ENCODE peak calls at places on chromosomes 1 and 21, in nine cellular contexts. One of them, this sample, is unnamed.

GRCh38 chr1:234848972-234849641 is 239.1 kb upstream of the IRF2BP2 start:
- DNase-seq in neural progenitor cell: no peak
- DNase-seq in GM23248: peak
- DNase-seq in hepatocyte: no peak
- DNase-seq in OCI-LY7: no peak
- DNase-seq in MM.1S: no peak
- DNase-seq in HCT116: no peak
- DNase-seq in SK-N-SH: no peak
- DNase-seq in PC-3: peak
- DNase-seq in this sample: no peak

GRCh38 chr1:193700710-193701355 is 514.4 kb upstream of the B3GALT2 start:
- DNase-seq in GM23248: peak
- DNase-seq in neural progenitor cell: no peak
- DNase-seq in HCT116: peak
- DNase-seq in OCI-LY7: no peak
- DNase-seq in PC-3: peak
- DNase-seq in SK-N-SH: no peak
- DNase-seq in MM.1S: no peak
- DNase-seq in hepatocyte: peak
- DNase-seq in this sample: no peak

GRCh38 chr1:177600936-177601335 is 368.9 kb downstream of the SEC16B start:
- DNase-seq in MM.1S: no peak
- DNase-seq in HCT116: no peak
- DNase-seq in neural progenitor cell: no peak
- DNase-seq in GM23248: no peak
- DNase-seq in OCI-LY7: no peak
- DNase-seq in SK-N-SH: no peak
- DNase-seq in hepatocyte: no peak
- DNase-seq in PC-3: no peak
- DNase-seq in this sample: no peak

GRCh38 chr1:59188413-59189213 is 108.3 kb upstream of the FGGY start:
- DNase-seq in OCI-LY7: no peak
- DNase-seq in PC-3: no peak
- DNase-seq in GM23248: no peak
- DNase-seq in HCT116: no peak
- DNase-seq in SK-N-SH: no peak
- DNase-seq in MM.1S: no peak
- DNase-seq in hepatocyte: no peak
- DNase-seq in neural progenitor cell: no peak
- DNase-seq in this sample: no peak

GRCh38 chr1:31617917-31618746 is 643 bp downstream of the HCRTR1 start:
- DNase-seq in HCT116: no peak
- DNase-seq in MM.1S: peak
- DNase-seq in OCI-LY7: peak
- DNase-seq in SK-N-SH: peak
- DNase-seq in PC-3: peak
- DNase-seq in neural progenitor cell: peak
- DNase-seq in GM23248: peak
- DNase-seq in hepatocyte: peak
- DNase-seq in this sample: peak

GRCh38 chr1:151311589-151312331 is 15.5 kb downstream of the PI4KB start:
- DNase-seq in OCI-LY7: no peak
- DNase-seq in hepatocyte: peak
- DNase-seq in SK-N-SH: peak
- DNase-seq in neural progenitor cell: no peak
- DNase-seq in MM.1S: no peak
- DNase-seq in HCT116: peak
- DNase-seq in PC-3: peak
- DNase-seq in GM23248: peak
- DNase-seq in this sample: no peak

GRCh38 chr1:222867316-222867715 is 52.5 kb downstream of the DISP1 start:
- DNase-seq in hepatocyte: no peak
- DNase-seq in OCI-LY7: no peak
- DNase-seq in PC-3: no peak
- DNase-seq in HCT116: no peak
- DNase-seq in MM.1S: no peak
- DNase-seq in neural progenitor cell: no peak
- DNase-seq in GM23248: no peak
- DNase-seq in SK-N-SH: no peak
- DNase-seq in this sample: no peak

GRCh38 chr1:92342401-92342800 is 43.5 kb downstream of the RPAP2 start:
- DNase-seq in GM23248: no peak
- DNase-seq in OCI-LY7: no peak
- DNase-seq in SK-N-SH: no peak
- DNase-seq in PC-3: no peak
- DNase-seq in neural progenitor cell: no peak
- DNase-seq in HCT116: no peak
- DNase-seq in hepatocyte: no peak
- DNase-seq in MM.1S: no peak
- DNase-seq in this sample: no peak

GRCh38 chr1:245512181-245512888 is 357.6 kb downstream of the KIF26B start:
- DNase-seq in HCT116: no peak
- DNase-seq in OCI-LY7: no peak
- DNase-seq in MM.1S: peak
- DNase-seq in hepatocyte: no peak
- DNase-seq in PC-3: no peak
- DNase-seq in SK-N-SH: peak
- DNase-seq in neural progenitor cell: no peak
- DNase-seq in GM23248: peak
- DNase-seq in this sample: no peak

GRCh38 chr21:17491716-17492414 is 21.0 kb upstream of the CXADR start:
- DNase-seq in neural progenitor cell: no peak
- DNase-seq in OCI-LY7: no peak
- DNase-seq in hepatocyte: peak
- DNase-seq in HCT116: peak
- DNase-seq in GM23248: peak
- DNase-seq in PC-3: peak
- DNase-seq in MM.1S: no peak
- DNase-seq in SK-N-SH: no peak
- DNase-seq in this sample: no peak

GRCh38 chr1:220487297-220487820 is 40.6 kb upstream of the MARK1 start:
- DNase-seq in hepatocyte: peak
- DNase-seq in PC-3: peak
- DNase-seq in MM.1S: no peak
- DNase-seq in OCI-LY7: no peak
- DNase-seq in HCT116: peak
- DNase-seq in neural progenitor cell: peak
- DNase-seq in SK-N-SH: no peak
- DNase-seq in GM23248: peak
- DNase-seq in this sample: peak

GRCh38 chr1:244792188-244792850 is 43.1 kb upstream of the COX20 start:
- DNase-seq in HCT116: no peak
- DNase-seq in GM23248: peak
- DNase-seq in hepatocyte: no peak
- DNase-seq in neural progenitor cell: no peak
- DNase-seq in OCI-LY7: no peak
- DNase-seq in MM.1S: no peak
- DNase-seq in PC-3: no peak
- DNase-seq in SK-N-SH: no peak
- DNase-seq in this sample: no peak

GRCh38 chr1:20472860-20473711 is 12.9 kb downstream of the CAMK2N1 start:
- DNase-seq in GM23248: peak
- DNase-seq in HCT116: no peak
- DNase-seq in neural progenitor cell: peak
- DNase-seq in PC-3: no peak
- DNase-seq in hepatocyte: peak
- DNase-seq in SK-N-SH: peak
- DNase-seq in OCI-LY7: peak
- DNase-seq in MM.1S: no peak
- DNase-seq in this sample: peak

GRCh38 chr1:234564035-234565029 is 45.6 kb downstream of the IRF2BP2 start:
- DNase-seq in GM23248: peak
- DNase-seq in PC-3: peak
- DNase-seq in SK-N-SH: no peak
- DNase-seq in neural progenitor cell: no peak
- DNase-seq in hepatocyte: peak
- DNase-seq in MM.1S: no peak
- DNase-seq in HCT116: peak
- DNase-seq in OCI-LY7: no peak
- DNase-seq in this sample: no peak

GRCh38 chr21:42097860-42098259 is 26.7 kb downstream of the UMODL1 start:
- DNase-seq in neural progenitor cell: no peak
- DNase-seq in SK-N-SH: no peak
- DNase-seq in GM23248: peak
- DNase-seq in hepatocyte: peak
- DNase-seq in MM.1S: no peak
- DNase-seq in OCI-LY7: no peak
- DNase-seq in HCT116: peak
- DNase-seq in PC-3: peak
- DNase-seq in this sample: no peak

GRCh38 chr1:29811247-29811646 is 574.9 kb downstream of the PTPRU start:
- DNase-seq in neural progenitor cell: no peak
- DNase-seq in OCI-LY7: no peak
- DNase-seq in hepatocyte: no peak
- DNase-seq in PC-3: no peak
- DNase-seq in GM23248: no peak
- DNase-seq in SK-N-SH: peak
- DNase-seq in HCT116: no peak
- DNase-seq in MM.1S: no peak
- DNase-seq in this sample: no peak

GRCh38 chr1:80153762-80154555 is 1147.4 kb upstream of the ADGRL4 start:
- DNase-seq in GM23248: no peak
- DNase-seq in MM.1S: no peak
- DNase-seq in OCI-LY7: no peak
- DNase-seq in SK-N-SH: no peak
- DNase-seq in HCT116: no peak
- DNase-seq in hepatocyte: no peak
- DNase-seq in neural progenitor cell: no peak
- DNase-seq in PC-3: no peak
- DNase-seq in this sample: peak
- TF ChIP-seq EZH2phosphoT487 in GM23248: no peak
- TF ChIP-seq EZH2phosphoT487 in MM.1S: no peak
- TF ChIP-seq EZH2phosphoT487 in OCI-LY7: no peak
- TF ChIP-seq EZH2phosphoT487 in SK-N-SH: no peak
- TF ChIP-seq EZH2phosphoT487 in HCT116: no peak
- TF ChIP-seq EZH2phosphoT487 in hepatocyte: no peak
- TF ChIP-seq EZH2phosphoT487 in neural progenitor cell: no peak
- TF ChIP-seq EZH2phosphoT487 in PC-3: no peak
- TF ChIP-seq EZH2phosphoT487 in this sample: no peak

DNA sequence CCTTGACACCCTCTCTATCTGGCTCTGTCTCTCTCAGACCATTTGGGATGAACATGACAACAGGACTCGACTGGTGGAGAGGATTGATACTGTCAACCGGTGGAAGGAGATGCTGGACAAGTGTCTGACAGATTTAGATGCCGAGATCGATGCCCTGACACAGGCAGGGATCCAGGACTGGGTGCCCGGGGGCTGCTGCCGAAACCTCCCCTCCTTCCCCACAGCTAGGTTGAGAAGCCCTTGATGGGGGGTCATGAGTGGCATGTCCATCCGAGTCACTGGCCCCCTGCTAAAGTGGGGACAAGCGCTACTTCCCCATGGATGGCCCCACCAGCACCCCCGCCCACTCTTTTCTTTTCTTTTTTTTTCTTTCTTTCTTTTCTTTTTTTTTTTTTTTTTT is 1.2 kb downstream of the TEKT2 start:
- DNase-seq in GM23248: no peak
- DNase-seq in OCI-LY7: no peak
- DNase-seq in hepatocyte: no peak
- DNase-seq in neural progenitor cell: no peak
- DNase-seq in SK-N-SH: no peak
- DNase-seq in HCT116: no peak
- DNase-seq in PC-3: no peak
- DNase-seq in MM.1S: no peak
- DNase-seq in this sample: no peak
- H2AFZ ChIP-seq in GM23248: no peak
- H2AFZ ChIP-seq in OCI-LY7: no peak
- H2AFZ ChIP-seq in hepatocyte: no peak
- H2AFZ ChIP-seq in neural progenitor cell: no peak
- H2AFZ ChIP-seq in SK-N-SH: no peak
- H2AFZ ChIP-seq in HCT116: no peak
- H2AFZ ChIP-seq in PC-3: no peak
- H2AFZ ChIP-seq in MM.1S: no peak
- H2AFZ ChIP-seq in this sample: no peak

GRCh38 chr21:46142581-46143473 is 12.6 kb downstream of the FTCD start:
- DNase-seq in SK-N-SH: no peak
- DNase-seq in OCI-LY7: no peak
- DNase-seq in HCT116: no peak
- DNase-seq in PC-3: no peak
- DNase-seq in hepatocyte: no peak
- DNase-seq in MM.1S: no peak
- DNase-seq in neural progenitor cell: no peak
- DNase-seq in GM23248: no peak
- DNase-seq in this sample: no peak

GRCh38 chr21:46145840-46146691 is 9.3 kb downstream of the FTCD start:
- DNase-seq in hepatocyte: no peak
- DNase-seq in MM.1S: no peak
- DNase-seq in GM23248: no peak
- DNase-seq in SK-N-SH: no peak
- DNase-seq in OCI-LY7: no peak
- DNase-seq in neural progenitor cell: no peak
- DNase-seq in HCT116: no peak
- DNase-seq in PC-3: no peak
- DNase-seq in this sample: no peak

GRCh38 chr21:46144464-46145070 is 10.8 kb downstream of the FTCD start:
- DNase-seq in GM23248: no peak
- DNase-seq in PC-3: no peak
- DNase-seq in OCI-LY7: no peak
- DNase-seq in HCT116: no peak
- DNase-seq in neural progenitor cell: no peak
- DNase-seq in MM.1S: no peak
- DNase-seq in SK-N-SH: no peak
- DNase-seq in hepatocyte: no peak
- DNase-seq in this sample: no peak

GRCh38 chr21:46146856-46147255 is 8.5 kb downstream of the FTCD start:
- DNase-seq in HCT116: no peak
- DNase-seq in OCI-LY7: no peak
- DNase-seq in PC-3: no peak
- DNase-seq in hepatocyte: no peak
- DNase-seq in neural progenitor cell: no peak
- DNase-seq in SK-N-SH: no peak
- DNase-seq in GM23248: no peak
- DNase-seq in MM.1S: no peak
- DNase-seq in this sample: no peak

GRCh38 chr21:46145159-46145839 is 10.1 kb downstream of the FTCD start:
- DNase-seq in HCT116: no peak
- DNase-seq in hepatocyte: no peak
- DNase-seq in MM.1S: no peak
- DNase-seq in neural progenitor cell: no peak
- DNase-seq in GM23248: no peak
- DNase-seq in SK-N-SH: no peak
- DNase-seq in OCI-LY7: no peak
- DNase-seq in PC-3: no peak
- DNase-seq in this sample: no peak
- TF ChIP-seq EZH2phosphoT487 in HCT116: no peak
- TF ChIP-seq EZH2phosphoT487 in hepatocyte: no peak
- TF ChIP-seq EZH2phosphoT487 in MM.1S: no peak
- TF ChIP-seq EZH2phosphoT487 in neural progenitor cell: no peak
- TF ChIP-seq EZH2phosphoT487 in GM23248: no peak
- TF ChIP-seq EZH2phosphoT487 in SK-N-SH: no peak
- TF ChIP-seq EZH2phosphoT487 in OCI-LY7: no peak
- TF ChIP-seq EZH2phosphoT487 in PC-3: no peak
- TF ChIP-seq EZH2phosphoT487 in this sample: no peak

DNA sequence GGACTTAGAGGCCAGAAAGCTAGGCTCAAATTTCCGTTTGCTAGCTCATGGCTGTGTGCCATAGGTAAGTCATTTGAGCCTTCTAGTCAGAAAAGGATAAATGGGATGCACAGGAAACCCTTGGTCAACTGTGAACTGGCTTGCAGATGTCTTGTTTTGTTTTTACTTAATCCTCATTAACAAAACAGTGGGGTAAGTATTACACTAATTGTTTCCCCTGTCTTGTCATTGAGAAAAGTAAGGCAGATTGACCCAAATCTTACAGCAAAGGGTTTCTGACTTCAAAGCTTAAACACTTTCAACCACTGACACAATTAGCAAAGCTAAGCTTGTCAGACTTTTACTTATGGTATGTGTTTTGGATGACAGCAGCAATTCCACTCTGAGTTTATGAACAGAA is 291.3 kb downstream of the NTNG1 start:
- DNase-seq in HCT116: no peak
- DNase-seq in hepatocyte: no peak
- DNase-seq in OCI-LY7: no peak
- DNase-seq in MM.1S: peak
- DNase-seq in SK-N-SH: no peak
- DNase-seq in neural progenitor cell: peak
- DNase-seq in GM23248: no peak
- DNase-seq in PC-3: no peak
- DNase-seq in this sample: peak
- H2AFZ ChIP-seq in HCT116: no peak
- H2AFZ ChIP-seq in hepatocyte: no peak
- H2AFZ ChIP-seq in OCI-LY7: peak
- H2AFZ ChIP-seq in MM.1S: no peak
- H2AFZ ChIP-seq in SK-N-SH: no peak
- H2AFZ ChIP-seq in neural progenitor cell: no peak
- H2AFZ ChIP-seq in GM23248: no peak
- H2AFZ ChIP-seq in PC-3: no peak
- H2AFZ ChIP-seq in this sample: no peak

This sample was measured in GM23338.